ENCODE peak calls at places on chromosomes 7 and 10, in six cellular contexts. One of them, this sample, is unnamed.

GRCh38 chr7:42237162-42237821 is at the start of gene GLI3:
- DNase-seq in endothelial cell: peak; percentile 82
- DNase-seq in astrocyte: peak; percentile 91
- DNase-seq in uterus: peak; percentile 92
- DNase-seq in neural crest cell: peak; percentile 78
- DNase-seq in GM12865: peak; percentile 70
- DNase-seq in this sample: peak; percentile 90

GRCh38 chr7:36659638-36660341 is 64.5 kb downstream of the AOAH start:
- DNase-seq in endothelial cell: no peak
- DNase-seq in astrocyte: no peak
- DNase-seq in uterus: no peak
- DNase-seq in neural crest cell: no peak
- DNase-seq in GM12865: no peak
- DNase-seq in this sample: no peak

GRCh38 chr10:89327803-89328441 is at the start of gene IFIT3:
- DNase-seq in endothelial cell: peak; percentile 60
- DNase-seq in astrocyte: peak; percentile 95
- DNase-seq in uterus: peak; percentile 65
- DNase-seq in neural crest cell: peak; percentile 12
- DNase-seq in GM12865: peak; percentile 75
- DNase-seq in this sample: peak; percentile 78

GRCh38 chr7:46024263-46024916 is 103.3 kb upstream of the IGFBP3 start:
- DNase-seq in endothelial cell: no peak
- DNase-seq in astrocyte: no peak
- DNase-seq in uterus: no peak
- DNase-seq in neural crest cell: no peak
- DNase-seq in GM12865: no peak
- DNase-seq in this sample: peak; percentile 25

GRCh38 chr7:117645456-117646181 is 165.8 kb downstream of the CFTR start:
- DNase-seq in endothelial cell: no peak
- DNase-seq in astrocyte: peak; percentile 89
- DNase-seq in uterus: no peak
- DNase-seq in neural crest cell: no peak
- DNase-seq in GM12865: no peak
- DNase-seq in this sample: no peak

GRCh38 chr10:119761106-119761505 is 35.3 kb downstream of the INPP5F start:
- DNase-seq in endothelial cell: no peak
- DNase-seq in astrocyte: peak; percentile 87
- DNase-seq in uterus: no peak
- DNase-seq in neural crest cell: no peak
- DNase-seq in GM12865: no peak
- DNase-seq in this sample: peak; percentile 88

GRCh38 chr7:104627516-104627915 is 299.1 kb downstream of the LHFPL3 start:
- DNase-seq in endothelial cell: peak; percentile 61
- DNase-seq in astrocyte: peak; percentile 7
- DNase-seq in uterus: no peak
- DNase-seq in neural crest cell: peak; percentile 59
- DNase-seq in GM12865: peak; percentile 25
- DNase-seq in this sample: peak; percentile 6

GRCh38 chr7:152464312-152465117 is 28.7 kb upstream of the KMT2C start:
- DNase-seq in endothelial cell: peak; percentile 86
- DNase-seq in astrocyte: peak; percentile 69
- DNase-seq in uterus: peak; percentile 85
- DNase-seq in neural crest cell: peak; percentile 78
- DNase-seq in GM12865: peak; percentile 92
- DNase-seq in this sample: peak; percentile 69

GRCh38 chr7:151682831-151683614 is 163.3 kb upstream of the RHEB start:
- DNase-seq in endothelial cell: no peak
- DNase-seq in astrocyte: no peak
- DNase-seq in uterus: no peak
- DNase-seq in neural crest cell: no peak
- DNase-seq in GM12865: no peak
- DNase-seq in this sample: no peak

GRCh38 chr7:81608748-81609382 is 161.0 kb downstream of the HGF start:
- DNase-seq in endothelial cell: no peak
- DNase-seq in astrocyte: peak; percentile 56
- DNase-seq in uterus: no peak
- DNase-seq in neural crest cell: no peak
- DNase-seq in GM12865: no peak
- DNase-seq in this sample: no peak

GRCh38 chr10:11430421-11431275 is 180.8 kb downstream of the USP6NL start:
- DNase-seq in endothelial cell: no peak
- DNase-seq in astrocyte: no peak
- DNase-seq in uterus: no peak
- DNase-seq in neural crest cell: no peak
- DNase-seq in GM12865: no peak
- DNase-seq in this sample: no peak

GRCh38 chr7:100621554-100621953 is 9.2 kb downstream of the MOSPD3 start:
- DNase-seq in endothelial cell: no peak
- DNase-seq in astrocyte: no peak
- DNase-seq in uterus: no peak
- DNase-seq in neural crest cell: no peak
- DNase-seq in GM12865: no peak
- DNase-seq in this sample: no peak

GRCh38 chr7:5005066-5005465 is 40.6 kb upstream of the RBAK start:
- DNase-seq in endothelial cell: no peak
- DNase-seq in astrocyte: no peak
- DNase-seq in uterus: no peak
- DNase-seq in neural crest cell: no peak
- DNase-seq in GM12865: no peak
- DNase-seq in this sample: no peak

DNA sequence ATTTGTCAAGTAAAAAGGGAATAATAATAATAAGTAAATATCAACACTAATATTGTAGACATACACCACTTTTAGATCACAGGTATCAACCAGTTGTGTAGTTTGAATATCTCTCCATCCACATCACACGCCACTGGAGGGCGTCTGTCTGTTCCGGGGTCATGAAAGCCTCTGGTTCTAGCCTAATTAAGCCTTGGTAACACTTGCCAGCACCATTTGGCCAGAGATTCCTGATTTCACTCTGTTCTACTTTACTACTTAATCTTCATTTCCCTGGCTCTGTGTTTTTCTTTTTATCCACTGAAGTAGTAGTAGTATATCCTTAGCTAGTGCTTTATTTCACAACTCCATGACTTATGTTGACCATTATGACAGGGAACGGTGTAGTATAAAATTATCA is 285.6 kb upstream of the POM121L12 start:
- DNase-seq in endothelial cell: peak; percentile 14
- DNase-seq in astrocyte: no peak
- DNase-seq in uterus: no peak
- DNase-seq in neural crest cell: no peak
- DNase-seq in GM12865: no peak
- DNase-seq in this sample: no peak
- TF ChIP-seq CTCF in endothelial cell: no peak
- TF ChIP-seq CTCF in astrocyte: no peak
- TF ChIP-seq CTCF in uterus: no peak
- TF ChIP-seq CTCF in neural crest cell: peak; percentile 29
- TF ChIP-seq CTCF in GM12865: no peak
- TF ChIP-seq CTCF in this sample: no peak

DNA sequence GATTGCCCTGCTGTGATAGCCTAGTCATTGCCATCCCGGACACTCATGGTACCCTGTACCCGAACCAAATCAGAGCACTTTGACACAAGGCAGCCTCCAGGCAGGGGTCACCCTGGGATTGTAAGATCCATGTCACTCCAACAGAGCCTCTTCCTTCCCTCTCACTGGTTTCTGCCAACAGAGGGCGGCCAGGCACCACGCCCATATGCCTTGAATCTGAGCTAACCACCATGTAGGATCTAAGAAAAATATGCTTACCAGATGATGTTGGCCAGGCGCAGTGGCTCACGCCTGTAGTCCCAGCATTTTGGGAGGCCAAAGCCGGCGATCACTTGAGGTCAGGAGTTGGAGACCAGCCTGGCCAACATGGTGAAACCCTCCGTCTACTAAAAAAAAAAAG is 389.2 kb upstream of the KLF6 start:
- DNase-seq in endothelial cell: no peak
- DNase-seq in astrocyte: no peak
- DNase-seq in uterus: no peak
- DNase-seq in neural crest cell: no peak
- DNase-seq in GM12865: no peak
- DNase-seq in this sample: no peak
- TF ChIP-seq CTCF in endothelial cell: no peak
- TF ChIP-seq CTCF in astrocyte: no peak
- TF ChIP-seq CTCF in uterus: no peak
- TF ChIP-seq CTCF in neural crest cell: no peak
- TF ChIP-seq CTCF in GM12865: no peak
- TF ChIP-seq CTCF in this sample: peak; percentile 23

DNA sequence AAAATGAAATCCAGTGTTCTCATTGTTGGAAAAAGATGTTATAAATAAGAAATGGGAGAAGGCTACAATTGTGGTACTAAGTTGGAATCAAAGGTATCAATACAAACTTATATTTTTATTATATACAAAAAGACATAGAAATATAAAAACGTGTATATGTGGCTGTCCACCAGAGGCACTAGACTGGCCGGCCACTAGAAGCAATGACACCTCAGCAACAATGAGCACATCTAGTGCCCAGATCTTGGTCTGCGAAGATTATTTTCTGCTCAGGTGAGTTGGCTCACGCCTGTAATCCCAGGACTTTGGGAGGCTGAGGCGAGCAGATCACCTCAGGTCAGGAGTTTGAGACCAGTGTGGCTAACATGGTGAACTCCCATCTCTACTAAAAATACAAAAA is 21.6 kb downstream of the IDE start:
- DNase-seq in endothelial cell: no peak
- DNase-seq in astrocyte: no peak
- DNase-seq in uterus: no peak
- DNase-seq in neural crest cell: no peak
- DNase-seq in GM12865: peak; percentile 35
- DNase-seq in this sample: no peak
- TF ChIP-seq CTCF in endothelial cell: peak; percentile 40
- TF ChIP-seq CTCF in astrocyte: no peak
- TF ChIP-seq CTCF in uterus: no peak
- TF ChIP-seq CTCF in neural crest cell: peak; percentile 51
- TF ChIP-seq CTCF in GM12865: peak; percentile 37
- TF ChIP-seq CTCF in this sample: peak; percentile 64

DNA sequence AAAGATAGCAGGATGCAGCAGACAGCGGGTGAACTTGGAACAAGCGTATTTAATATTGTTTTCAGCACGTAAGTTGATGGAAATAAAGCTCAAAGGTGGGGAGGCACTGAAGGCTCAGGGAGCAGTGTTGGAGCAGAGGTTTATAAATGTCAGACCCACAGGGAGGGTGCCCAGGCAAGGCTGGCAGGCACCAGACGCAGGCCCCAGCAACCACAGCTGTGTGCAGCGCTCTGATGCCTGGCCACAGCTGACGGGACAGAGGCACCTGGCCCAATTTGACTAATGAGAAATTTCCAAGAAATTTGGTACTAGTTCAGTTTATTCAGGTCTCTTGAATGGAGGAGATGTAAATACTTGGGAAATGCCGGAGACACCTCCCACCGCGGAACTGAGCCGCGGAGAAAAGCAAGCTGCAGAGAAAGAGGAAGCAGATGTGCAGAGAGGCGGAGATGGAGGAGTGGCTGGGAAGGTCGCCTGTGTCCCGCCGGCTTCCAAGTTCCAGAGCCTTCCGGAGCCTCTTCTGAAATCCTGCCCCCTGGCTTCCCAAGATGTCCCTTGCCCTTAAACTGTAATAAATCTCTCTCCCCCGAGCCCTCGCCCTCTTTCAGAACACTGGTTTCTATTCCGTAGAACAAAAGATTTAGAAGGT is 38.3 kb upstream of the PLXNA4 start:
- DNase-seq in endothelial cell: peak; percentile 56
- DNase-seq in astrocyte: no peak
- DNase-seq in uterus: no peak
- DNase-seq in neural crest cell: peak; percentile 3
- DNase-seq in GM12865: no peak
- DNase-seq in this sample: no peak
- TF ChIP-seq CTCF in endothelial cell: peak; percentile 32
- TF ChIP-seq CTCF in astrocyte: no peak
- TF ChIP-seq CTCF in uterus: no peak
- TF ChIP-seq CTCF in neural crest cell: peak; percentile 29
- TF ChIP-seq CTCF in GM12865: no peak
- TF ChIP-seq CTCF in this sample: peak; percentile 39

GRCh38 chr7:95396136-95397032 is at the start of gene PON3:
- DNase-seq in endothelial cell: peak; percentile 63
- DNase-seq in astrocyte: no peak
- DNase-seq in uterus: peak; percentile 18
- DNase-seq in neural crest cell: no peak
- DNase-seq in GM12865: no peak
- DNase-seq in this sample: no peak
- TF ChIP-seq CTCF in endothelial cell: peak; percentile 47
- TF ChIP-seq CTCF in astrocyte: no peak
- TF ChIP-seq CTCF in uterus: no peak
- TF ChIP-seq CTCF in neural crest cell: no peak
- TF ChIP-seq CTCF in GM12865: no peak
- TF ChIP-seq CTCF in this sample: no peak

GRCh38 chr7:103116511-103116910 is 32.4 kb downstream of the NAPEPLD start:
- DNase-seq in endothelial cell: no peak
- DNase-seq in astrocyte: no peak
- DNase-seq in uterus: no peak
- DNase-seq in neural crest cell: no peak
- DNase-seq in GM12865: no peak
- DNase-seq in this sample: no peak
- TF ChIP-seq CTCF in endothelial cell: no peak
- TF ChIP-seq CTCF in astrocyte: no peak
- TF ChIP-seq CTCF in uterus: no peak
- TF ChIP-seq CTCF in neural crest cell: no peak
- TF ChIP-seq CTCF in GM12865: no peak
- TF ChIP-seq CTCF in this sample: no peak

DNA sequence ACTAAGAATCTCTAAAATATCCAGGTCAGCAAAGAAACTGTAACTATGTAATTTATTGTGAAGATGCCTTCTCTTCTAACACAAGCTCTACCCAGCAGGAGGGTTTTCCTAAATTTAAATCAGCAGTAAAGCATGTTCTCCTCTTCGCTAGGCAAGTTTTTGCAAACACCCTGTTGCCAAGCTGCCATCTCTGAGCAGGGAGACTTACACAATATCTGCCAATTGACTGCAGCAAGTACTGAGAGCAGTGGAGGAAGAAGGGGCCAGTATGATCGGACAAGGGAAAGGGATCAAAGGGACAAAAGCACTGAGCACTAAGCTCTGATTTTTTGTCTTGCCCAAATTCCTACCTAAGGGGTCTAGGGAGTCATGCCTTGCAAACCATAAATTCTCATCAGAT is 16.0 kb upstream of the LANCL2 start:
- DNase-seq in endothelial cell: no peak
- DNase-seq in astrocyte: no peak
- DNase-seq in uterus: no peak
- DNase-seq in neural crest cell: no peak
- DNase-seq in GM12865: no peak
- DNase-seq in this sample: no peak
- TF ChIP-seq CTCF in endothelial cell: no peak
- TF ChIP-seq CTCF in astrocyte: no peak
- TF ChIP-seq CTCF in uterus: no peak
- TF ChIP-seq CTCF in neural crest cell: no peak
- TF ChIP-seq CTCF in GM12865: no peak
- TF ChIP-seq CTCF in this sample: no peak